ENCODE peak calls at places on chromosomes 1 and 21, in nine cellular contexts. E is astrocyte, O is neural progenitor cell, Y is colonic mucosa, N is SK-N-SH, G is IMR-90, D is HCT116, X is fibroblast of lung, Z is H9. V is an unnamed sample.

GRCh38 chr1:235939488-235939775 is 72.7 kb upstream of the LYST start:
- DNase-seq in E (no peak), O (no peak), Y (no peak), N (no peak), G (peak), D (no peak), X (no peak), Z (no peak), V (no peak)

GRCh38 chr21:46560568-46561447 is 44.1 kb downstream of the S100B start:
- DNase-seq in E (no peak), O (no peak), Y (no peak), N (peak), G (no peak), D (no peak), X (no peak), Z (no peak), V (no peak)

GRCh38 chr1:228275154-228275434 is 67.2 kb downstream of the OBSCN start:
- DNase-seq in E (no peak), O (no peak), Y (no peak), N (no peak), G (no peak), D (no peak), X (no peak), Z (no peak), V (no peak)

GRCh38 chr1:210883821-210884220 is 250.1 kb downstream of the KCNH1 start:
- DNase-seq in E (peak), O (no peak), Y (no peak), N (no peak), G (peak), D (no peak), X (peak), Z (no peak), V (no peak)

GRCh38 chr1:6267686-6268281 is 6.9 kb upstream of the GPR153 start:
- DNase-seq in E (peak), O (no peak), Y (no peak), N (no peak), G (peak), D (no peak), X (peak), Z (no peak), V (no peak)

GRCh38 chr21:41100826-41101550 is 67.0 kb upstream of the BACE2 start:
- DNase-seq in E (no peak), O (no peak), Y (no peak), N (no peak), G (no peak), D (no peak), X (no peak), Z (no peak), V (no peak)

GRCh38 chr1:226066415-226067077 is 4.0 kb downstream of the H3-3A start:
- DNase-seq in E (peak), O (no peak), Y (no peak), N (peak), G (peak), D (no peak), X (peak), Z (no peak), V (no peak)

GRCh38 chr1:46369542-46370213 is 24.4 kb upstream of the FAAH start:
- DNase-seq in E (no peak), O (no peak), Y (no peak), N (no peak), G (peak), D (no peak), X (no peak), Z (no peak), V (no peak)

GRCh38 chr1:50080904-50081586 is 27.7 kb upstream of the ELAVL4 start:
- DNase-seq in E (no peak), O (no peak), Y (peak), N (peak), G (no peak), D (no peak), X (peak), Z (no peak), V (no peak)

GRCh38 chr1:36432616-36433015 is 17.6 kb downstream of the OSCP1 start:
- DNase-seq in E (no peak), O (no peak), Y (no peak), N (no peak), G (no peak), D (no peak), X (no peak), Z (no peak), V (no peak)

GRCh38 chr1:66316464-66317155 is 217.3 kb upstream of the SGIP1 start:
- DNase-seq in E (no peak), O (no peak), Y (no peak), N (no peak), G (peak), D (no peak), X (no peak), Z (no peak), V (no peak)

GRCh38 chr1:77170687-77171086 is 48.5 kb downstream of the PIGK start:
- DNase-seq in E (peak), O (no peak), Y (no peak), N (no peak), G (peak), D (no peak), X (peak), Z (no peak), V (no peak)

GRCh38 chr21:38950388-38951094 is 144.8 kb downstream of the ETS2 start:
- DNase-seq in E (no peak), O (no peak), Y (peak), N (no peak), G (peak), D (no peak), X (no peak), Z (no peak), V (no peak)

GRCh38 chr1:40673452-40673851 is 8.0 kb upstream of the RIMS3 start:
- DNase-seq in E (no peak), O (no peak), Y (no peak), N (no peak), G (peak), D (no peak), X (no peak), Z (no peak), V (no peak)

GRCh38 chr21:26461500-26461899 is 111.6 kb downstream of the CYYR1 start:
- DNase-seq in E (no peak), O (no peak), Y (no peak), N (no peak), G (no peak), D (no peak), X (no peak), Z (no peak), V (no peak)

GRCh38 chr1:44086722-44087474 is 31.7 kb upstream of the KLF17 start:
- DNase-seq in E (no peak), O (no peak), Y (no peak), N (no peak), G (no peak), D (no peak), X (no peak), Z (no peak), V (no peak)

GRCh38 chr1:1020000-1020404 is at the start of gene AGRN:
- DNase-seq in E (no peak), O (peak), Y (no peak), N (peak), G (no peak), D (no peak), X (no peak), Z (peak), V (no peak)

GRCh38 chr1:232306269-232306911 is 323.5 kb downstream of the SIPA1L2 start:
- DNase-seq in E (no peak), O (peak), Y (peak), N (no peak), G (no peak), D (no peak), X (no peak), Z (peak), V (no peak)

GRCh38 chr1:234973426-234974250 is 155.0 kb downstream of the TOMM20 start:
- DNase-seq in E (no peak), O (no peak), Y (no peak), N (no peak), G (no peak), D (no peak), X (no peak), Z (no peak), V (no peak)

GRCh38 chr1:2236695-2237677 is 8.9 kb downstream of the SKI start:
- DNase-seq in E (no peak), O (no peak), Y (no peak), N (no peak), G (no peak), D (no peak), X (no peak), Z (peak), V (peak)

GRCh38 chr1:15948091-15948591 is 27.8 kb downstream of the ZBTB17 start:
- DNase-seq in E (no peak), O (peak), Y (no peak), N (no peak), G (no peak), D (no peak), X (no peak), Z (no peak), V (peak)

GRCh38 chr1:3590145-3590768 is 21.1 kb downstream of the MEGF6 start:
- DNase-seq in E (no peak), O (no peak), Y (no peak), N (peak), G (no peak), D (no peak), X (no peak), Z (no peak), V (no peak)

GRCh38 chr1:84442256-84442655 is 36.8 kb upstream of the RPF1 start:
- DNase-seq in E (peak), O (peak), Y (no peak), N (peak), G (peak), D (peak), X (peak), Z (no peak), V (no peak)

GRCh38 chr1:98157524-98158293 is 236.9 kb upstream of the DPYD start:
- DNase-seq in E (peak), O (no peak), Y (no peak), N (no peak), G (peak), D (no peak), X (peak), Z (no peak), V (no peak)

GRCh38 chr1:206447792-206448191 is 22.5 kb upstream of the IKBKE start:
- DNase-seq in E (peak), O (no peak), Y (no peak), N (no peak), G (no peak), D (no peak), X (peak), Z (no peak), V (no peak)

GRCh38 chr1:206963119-206963712 is 7.0 kb downstream of the FCAMR start:
- DNase-seq in E (no peak), O (no peak), Y (no peak), N (no peak), G (peak), D (no peak), X (peak), Z (no peak), V (no peak)

GRCh38 chr21:45559216-45560105 is 17.2 kb upstream of the SLC19A1 start:
- DNase-seq in E (no peak), O (no peak), Y (peak), N (no peak), G (no peak), D (no peak), X (no peak), Z (peak), V (peak)

GRCh38 chr1:230365723-230366307 is 60.3 kb downstream of the PGBD5 start:
- DNase-seq in E (no peak), O (peak), Y (no peak), N (no peak), G (no peak), D (no peak), X (no peak), Z (no peak), V (no peak)

GRCh38 chr1:185533596-185533995 is 200.6 kb upstream of the HMCN1 start:
- DNase-seq in E (no peak), O (no peak), Y (no peak), N (no peak), G (peak), D (no peak), X (no peak), Z (no peak), V (no peak)

GRCh38 chr1:187167555-187167954 is 338.8 kb downstream of the PLA2G4A start:
- DNase-seq in E (no peak), O (no peak), Y (no peak), N (peak), G (no peak), D (no peak), X (no peak), Z (no peak), V (no peak)

GRCh38 chr1:56856186-56856585 is 1.6 kb downstream of the C8A start:
- DNase-seq in E (no peak), O (no peak), Y (no peak), N (no peak), G (no peak), D (no peak), X (no peak), Z (no peak), V (no peak)

GRCh38 chr1:200224315-200224714 is 185.5 kb downstream of the ZNF281 start:
- DNase-seq in E (peak), O (no peak), Y (no peak), N (no peak), G (peak), D (no peak), X (peak), Z (no peak), V (no peak)

GRCh38 chr1:30657131-30658013 is 66.0 kb downstream of the MATN1 start:
- DNase-seq in E (no peak), O (no peak), Y (peak), N (no peak), G (no peak), D (peak), X (no peak), Z (no peak), V (peak)

GRCh38 chr1:203271018-203271743 is 34.1 kb upstream of the BTG2 start:
- DNase-seq in E (peak), O (peak), Y (peak), N (peak), G (peak), D (peak), X (peak), Z (peak), V (no peak)

GRCh38 chr1:109274533-109275476 is 8.1 kb downstream of the PSRC1 start:
- DNase-seq in E (peak), O (no peak), Y (peak), N (peak), G (peak), D (peak), X (peak), Z (no peak), V (peak)
- H3K9ac ChIP-seq in E (peak), O (peak), Y (no peak), N (no peak), G (no peak), D (peak), X (no peak), Z (no peak), V (peak)

DNA sequence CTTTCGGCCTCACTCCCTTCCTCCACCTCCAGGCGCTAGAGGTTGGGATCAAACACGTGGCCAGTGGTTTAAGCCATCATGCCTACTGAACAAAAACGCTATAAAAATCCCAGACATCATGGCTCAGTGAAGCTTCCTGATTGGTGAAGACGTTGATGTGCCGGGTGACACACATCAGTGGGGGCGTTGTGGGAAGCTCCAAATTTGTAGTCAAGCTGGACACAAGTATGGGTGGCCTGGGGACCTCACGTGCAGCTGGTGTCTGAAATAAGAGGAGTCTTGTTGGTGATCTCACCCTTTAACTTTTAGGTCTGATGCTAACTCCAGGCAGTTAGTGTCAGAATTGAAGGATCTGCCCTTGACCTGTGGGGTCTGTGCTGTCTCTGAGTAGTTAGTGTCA is 6.7 kb downstream of the CFAP298 start:
- DNase-seq in E (no peak), O (no peak), Y (no peak), N (no peak), G (no peak), D (no peak), X (no peak), Z (no peak), V (no peak)
- H3K27ac ChIP-seq in E (no peak), O (no peak), Y (no peak), N (no peak), G (no peak), D (no peak), X (no peak), Z (peak), V (no peak)

GRCh38 chr1:9657521-9658032 is 6.0 kb downstream of the PIK3CD start:
- DNase-seq in E (no peak), O (no peak), Y (no peak), N (no peak), G (no peak), D (no peak), X (no peak), Z (no peak), V (no peak)

GRCh38 chr1:9653195-9653782 is 1.8 kb downstream of the PIK3CD start:
- DNase-seq in E (no peak), O (no peak), Y (no peak), N (no peak), G (no peak), D (no peak), X (no peak), Z (no peak), V (no peak)

GRCh38 chr1:9653783-9654517 is 2.4 kb downstream of the PIK3CD start:
- DNase-seq in E (no peak), O (no peak), Y (no peak), N (no peak), G (no peak), D (no peak), X (no peak), Z (no peak), V (no peak)

GRCh38 chr1:9655836-9656235 is 4.3 kb downstream of the PIK3CD start:
- DNase-seq in E (no peak), O (no peak), Y (no peak), N (no peak), G (no peak), D (no peak), X (no peak), Z (no peak), V (no peak)

GRCh38 chr1:9655127-9655723 is 3.7 kb downstream of the PIK3CD start:
- DNase-seq in E (no peak), O (no peak), Y (no peak), N (no peak), G (no peak), D (no peak), X (no peak), Z (no peak), V (no peak)
- H3K9ac ChIP-seq in E (no peak), O (no peak), Y (no peak), N (no peak), G (no peak), D (no peak), X (no peak), Z (no peak), V (no peak)

DNA sequence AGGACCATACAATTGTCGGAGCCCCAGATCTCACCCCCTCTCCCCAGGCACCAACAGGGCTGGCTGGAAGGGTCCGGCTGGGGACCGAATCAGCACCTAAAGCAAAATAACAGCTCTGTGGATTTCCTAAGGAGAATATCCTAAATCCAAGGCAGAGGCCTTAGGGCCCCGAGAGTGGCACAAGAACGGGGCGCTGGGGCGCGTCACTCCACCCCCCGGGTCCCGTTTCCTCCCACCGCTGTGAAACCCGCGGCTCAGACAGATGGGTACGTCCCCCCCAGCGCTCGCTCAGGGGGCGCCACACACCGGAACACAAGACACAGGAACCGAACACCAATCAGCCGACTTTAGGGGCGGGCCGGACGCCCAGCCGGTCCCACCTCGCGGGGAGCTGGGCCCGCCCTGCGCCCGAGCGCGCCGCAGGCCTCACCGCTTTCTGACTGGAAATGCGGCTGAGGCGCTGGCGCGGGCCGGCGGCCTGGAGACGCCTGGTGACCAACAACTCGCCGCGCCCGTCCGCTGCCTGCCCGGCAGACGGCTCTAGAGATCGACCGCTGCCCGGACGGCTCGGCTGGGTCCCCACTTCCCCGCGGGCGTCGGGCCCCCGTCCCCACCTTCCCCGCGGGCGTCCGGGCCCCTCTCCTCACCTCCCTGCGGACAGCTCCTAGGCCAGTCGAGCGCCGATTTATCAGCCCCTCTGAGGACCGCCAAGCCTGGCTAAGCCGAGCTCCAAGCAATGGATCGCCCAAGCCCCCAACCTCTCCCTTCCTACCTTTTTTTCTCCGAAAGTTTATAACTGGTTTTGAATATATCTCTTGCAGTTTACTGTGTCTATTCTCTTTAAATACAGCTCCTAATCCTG is at the start of gene HFM1:
- DNase-seq in E (peak), O (peak), Y (peak), N (peak), G (peak), D (peak), X (peak), Z (peak), V (peak)
- H3K27ac ChIP-seq in E (peak), O (peak), Y (peak), N (no peak), G (no peak), D (no peak), X (peak), Z (no peak), V (peak)

GRCh38 chr1:154621875-154622274 is 13.9 kb upstream of the ADAR start:
- DNase-seq in E (peak), O (no peak), Y (no peak), N (no peak), G (no peak), D (no peak), X (peak), Z (no peak), V (no peak)
- H3K9ac ChIP-seq in E (no peak), O (no peak), Y (no peak), N (no peak), G (no peak), D (no peak), X (no peak), Z (no peak), V (no peak)

GRCh38 chr1:29166291-29166878 is 15.3 kb downstream of the SRSF4 start:
- DNase-seq in E (no peak), O (no peak), Y (no peak), N (no peak), G (no peak), D (no peak), X (no peak), Z (peak), V (no peak)

GRCh38 chr1:29167904-29168303 is 13.8 kb downstream of the SRSF4 start:
- DNase-seq in E (no peak), O (no peak), Y (no peak), N (no peak), G (no peak), D (no peak), X (no peak), Z (no peak), V (no peak)

GRCh38 chr1:29161977-29162376 is 19.7 kb downstream of the SRSF4 start:
- DNase-seq in E (no peak), O (no peak), Y (no peak), N (no peak), G (no peak), D (no peak), X (no peak), Z (no peak), V (no peak)

GRCh38 chr1:29162476-29163138 is 19.1 kb downstream of the SRSF4 start:
- DNase-seq in E (peak), O (no peak), Y (no peak), N (no peak), G (no peak), D (no peak), X (peak), Z (no peak), V (no peak)

GRCh38 chr1:29164588-29164987 is 17.1 kb downstream of the SRSF4 start:
- DNase-seq in E (no peak), O (no peak), Y (no peak), N (no peak), G (no peak), D (no peak), X (no peak), Z (no peak), V (no peak)
- H3K27ac ChIP-seq in E (no peak), O (peak), Y (no peak), N (no peak), G (no peak), D (no peak), X (no peak), Z (peak), V (no peak)